ENCODE peak calls at places on chromosomes 13 and 19, in four cellular contexts. One of them, this sample, is unnamed. For H3K4me1, the result is how much of the 10 kb centered on the place peaks cover.

GRCh38 chr13:21310220-21310619 is 133.8 kb downstream of the MRPL57 start:
- DNase-seq in uterus: no peak
- DNase-seq in psoas muscle: no peak
- DNase-seq in cardiac muscle cell: no peak
- DNase-seq in this sample: no peak

GRCh38 chr13:45194081-45194939 is 6.5 kb downstream of the KCTD4 start:
- DNase-seq in uterus: no peak
- DNase-seq in psoas muscle: no peak
- DNase-seq in cardiac muscle cell: no peak
- DNase-seq in this sample: no peak

GRCh38 chr19:52391135-52391534 is 6.5 kb upstream of the ZNF528 start:
- DNase-seq in uterus: no peak
- DNase-seq in psoas muscle: no peak
- DNase-seq in cardiac muscle cell: no peak
- DNase-seq in this sample: no peak

GRCh38 chr13:102902789-102903347 is 57.0 kb downstream of the ERCC5 start:
- DNase-seq in uterus: no peak
- DNase-seq in psoas muscle: no peak
- DNase-seq in cardiac muscle cell: peak
- DNase-seq in this sample: no peak

GRCh38 chr13:91398413-91399188 is at the start of gene GPC5:
- DNase-seq in uterus: peak
- DNase-seq in psoas muscle: peak
- DNase-seq in cardiac muscle cell: peak
- DNase-seq in this sample: peak

GRCh38 chr13:91400094-91400462 is 1.7 kb downstream of the GPC5 start:
- DNase-seq in uterus: no peak
- DNase-seq in psoas muscle: no peak
- DNase-seq in cardiac muscle cell: no peak
- DNase-seq in this sample: no peak

GRCh38 chr19:39828015-39828633 is 5.8 kb downstream of the DYRK1B start:
- DNase-seq in uterus: no peak
- DNase-seq in psoas muscle: no peak
- DNase-seq in cardiac muscle cell: no peak
- DNase-seq in this sample: no peak

GRCh38 chr19:46784262-46785053 is 3.9 kb downstream of the SLC1A5 start:
- DNase-seq in uterus: peak
- DNase-seq in psoas muscle: peak
- DNase-seq in cardiac muscle cell: peak
- DNase-seq in this sample: peak

GRCh38 chr13:27424246-27425150 is at the start of gene GTF3A:
- DNase-seq in uterus: peak
- DNase-seq in psoas muscle: peak
- DNase-seq in cardiac muscle cell: peak
- DNase-seq in this sample: peak

GRCh38 chr19:49889687-49890348 is 6.9 kb downstream of the IL4I1 start:
- DNase-seq in uterus: peak
- DNase-seq in psoas muscle: peak
- DNase-seq in cardiac muscle cell: peak
- DNase-seq in this sample: peak

GRCh38 chr13:24923305-24923640 is 159.3 kb downstream of the RNF17 start:
- DNase-seq in uterus: no peak
- DNase-seq in psoas muscle: no peak
- DNase-seq in cardiac muscle cell: no peak
- DNase-seq in this sample: no peak

GRCh38 chr13:97911311-97912138 is 42.0 kb upstream of the IPO5 start:
- DNase-seq in uterus: no peak
- DNase-seq in psoas muscle: no peak
- DNase-seq in cardiac muscle cell: no peak
- DNase-seq in this sample: peak

GRCh38 chr13:95676100-95676774 is 702 bp upstream of the DNAJC3 start:
- DNase-seq in uterus: no peak
- DNase-seq in psoas muscle: no peak
- DNase-seq in cardiac muscle cell: no peak
- DNase-seq in this sample: peak

GRCh38 chr19:48393559-48394330 is at the start of gene GRIN2D:
- DNase-seq in uterus: no peak
- DNase-seq in psoas muscle: no peak
- DNase-seq in cardiac muscle cell: peak
- DNase-seq in this sample: peak

GRCh38 chr19:518292-519231 is 11.3 kb downstream of the TPGS1 start:
- DNase-seq in uterus: no peak
- DNase-seq in psoas muscle: peak
- DNase-seq in cardiac muscle cell: peak
- DNase-seq in this sample: no peak

GRCh38 chr13:86601351-86601750 is 802.1 kb upstream of the SLITRK6 start:
- DNase-seq in uterus: no peak
- DNase-seq in psoas muscle: no peak
- DNase-seq in cardiac muscle cell: no peak
- DNase-seq in this sample: no peak

GRCh38 chr13:90156390-90156789 is 1191.1 kb upstream of the MIR17HG start:
- DNase-seq in uterus: no peak
- DNase-seq in psoas muscle: no peak
- DNase-seq in cardiac muscle cell: no peak
- DNase-seq in this sample: no peak

GRCh38 chr19:40237791-40238190 is 11.3 kb upstream of the CCNP start:
- DNase-seq in uterus: no peak
- DNase-seq in psoas muscle: no peak
- DNase-seq in cardiac muscle cell: no peak
- DNase-seq in this sample: no peak

GRCh38 chr19:1147934-1148549 is 26.0 kb downstream of the SBNO2 start:
- DNase-seq in uterus: no peak
- DNase-seq in psoas muscle: no peak
- DNase-seq in cardiac muscle cell: no peak
- DNase-seq in this sample: no peak

GRCh38 chr13:107233541-107233940 is 665.6 kb upstream of the ARGLU1 start:
- DNase-seq in uterus: no peak
- DNase-seq in psoas muscle: no peak
- DNase-seq in cardiac muscle cell: no peak
- DNase-seq in this sample: no peak

GRCh38 chr13:113820813-113821651 is 42.8 kb downstream of the GAS6 start:
- DNase-seq in uterus: peak
- DNase-seq in psoas muscle: peak
- DNase-seq in cardiac muscle cell: no peak
- DNase-seq in this sample: peak

GRCh38 chr13:48448285-48448962 is 35.5 kb upstream of the LPAR6 start:
- DNase-seq in uterus: no peak
- DNase-seq in psoas muscle: no peak
- DNase-seq in cardiac muscle cell: no peak
- DNase-seq in this sample: peak

GRCh38 chr13:24605923-24606372 is 74.3 kb upstream of the ATP12A start:
- DNase-seq in uterus: no peak
- DNase-seq in psoas muscle: no peak
- DNase-seq in cardiac muscle cell: no peak
- DNase-seq in this sample: no peak

GRCh38 chr13:112725346-112726017 is 35.6 kb downstream of the ATP11A start:
- DNase-seq in uterus: no peak
- DNase-seq in psoas muscle: peak
- DNase-seq in cardiac muscle cell: no peak
- DNase-seq in this sample: no peak

GRCh38 chr13:22110368-22110767 is 439.5 kb downstream of the FGF9 start:
- DNase-seq in uterus: no peak
- DNase-seq in psoas muscle: peak
- DNase-seq in cardiac muscle cell: no peak
- DNase-seq in this sample: no peak

GRCh38 chr13:50512602-50513527 is 330.6 kb downstream of the DLEU7 start:
- DNase-seq in uterus: peak
- DNase-seq in psoas muscle: peak
- DNase-seq in cardiac muscle cell: peak
- DNase-seq in this sample: peak

GRCh38 chr19:47494211-47494547 is 10.2 kb upstream of the KPTN start:
- DNase-seq in uterus: no peak
- DNase-seq in psoas muscle: no peak
- DNase-seq in cardiac muscle cell: no peak
- DNase-seq in this sample: no peak

GRCh38 chr13:64278493-64278892 is 2862.8 kb upstream of the PCDH20 start:
- DNase-seq in uterus: no peak
- DNase-seq in psoas muscle: no peak
- DNase-seq in cardiac muscle cell: no peak
- DNase-seq in this sample: peak

GRCh38 chr13:113413898-113414282 is 39.4 kb downstream of the ADPRHL1 start:
- DNase-seq in uterus: no peak
- DNase-seq in psoas muscle: peak
- DNase-seq in cardiac muscle cell: no peak
- DNase-seq in this sample: no peak

GRCh38 chr19:54208784-54209057 is 8.1 kb downstream of the RPS9 start:
- DNase-seq in uterus: no peak
- DNase-seq in psoas muscle: no peak
- DNase-seq in cardiac muscle cell: no peak
- DNase-seq in this sample: no peak

GRCh38 chr19:18097993-18098890 is 664 bp downstream of the MAST3 start:
- DNase-seq in uterus: no peak
- DNase-seq in psoas muscle: no peak
- DNase-seq in cardiac muscle cell: no peak
- DNase-seq in this sample: no peak
- H3K4me1 ChIP-seq in uterus: under half
- H3K4me1 ChIP-seq in psoas muscle: under half
- H3K4me1 ChIP-seq in cardiac muscle cell: under half
- H3K4me1 ChIP-seq in this sample: under half

GRCh38 chr13:104132849-104133248 is 1066.6 kb upstream of the SLC10A2 start:
- DNase-seq in uterus: no peak
- DNase-seq in psoas muscle: no peak
- DNase-seq in cardiac muscle cell: no peak
- DNase-seq in this sample: no peak
- TF ChIP-seq CTCF in uterus: no peak
- TF ChIP-seq CTCF in psoas muscle: no peak
- TF ChIP-seq CTCF in cardiac muscle cell: no peak
- TF ChIP-seq CTCF in this sample: no peak

GRCh38 chr19:13052447-13053232 is 50.0 kb downstream of the LYL1 start:
- DNase-seq in uterus: no peak
- DNase-seq in psoas muscle: no peak
- DNase-seq in cardiac muscle cell: no peak
- DNase-seq in this sample: no peak

GRCh38 chr19:13050274-13050673 is 52.4 kb downstream of the LYL1 start:
- DNase-seq in uterus: no peak
- DNase-seq in psoas muscle: no peak
- DNase-seq in cardiac muscle cell: no peak
- DNase-seq in this sample: no peak

GRCh38 chr19:13053761-13054604 is 48.7 kb downstream of the LYL1 start:
- DNase-seq in uterus: peak
- DNase-seq in psoas muscle: peak
- DNase-seq in cardiac muscle cell: peak
- DNase-seq in this sample: peak

GRCh38 chr19:13053238-13053637 is 49.4 kb downstream of the LYL1 start:
- DNase-seq in uterus: no peak
- DNase-seq in psoas muscle: no peak
- DNase-seq in cardiac muscle cell: no peak
- DNase-seq in this sample: no peak

GRCh38 chr19:13051581-13052165 is 51.0 kb downstream of the LYL1 start:
- DNase-seq in uterus: peak
- DNase-seq in psoas muscle: peak
- DNase-seq in cardiac muscle cell: peak
- DNase-seq in this sample: peak
- H3K4me1 ChIP-seq in uterus: under half
- H3K4me1 ChIP-seq in psoas muscle: half or more
- H3K4me1 ChIP-seq in cardiac muscle cell: under half
- H3K4me1 ChIP-seq in this sample: half or more

GRCh38 chr13:28805193-28805819 is 14.8 kb upstream of the MTUS2 start:
- DNase-seq in uterus: no peak
- DNase-seq in psoas muscle: no peak
- DNase-seq in cardiac muscle cell: peak
- DNase-seq in this sample: no peak
- TF ChIP-seq CTCF in uterus: no peak
- TF ChIP-seq CTCF in psoas muscle: no peak
- TF ChIP-seq CTCF in cardiac muscle cell: peak
- TF ChIP-seq CTCF in this sample: peak